ENCODE peak calls at places on chromosome 12, in ten cellular contexts. S is heart left ventricle; K is activated CD4-positive, alpha-beta T cell treated with anti-CD3 and anti-CD28 coated beads, Interleukin-2, amount 10 ng/mL, durations not matched to agents 7 days and 5 days; V is HS-27A; T is lung microvascular endothelial cell; Z is T1000; P is HEK293T; H is stimulated activated CD8-positive, alpha-beta memory T cell treated with anti-CD3 and anti-CD28 coated beads, Interleukin-7, amount 100 ng/mL, for 1 hour; B is pulmonary artery endothelial cell; L is GF-D8. E is an unnamed sample.

GRCh38 chr12:67472551-67472950 is 176.0 kb upstream of the DYRK2 start:
- DNase-seq in S (no peak), K (no peak), Z (no peak), H (no peak), T (no peak), P (no peak), V (no peak), B (no peak), L (no peak), E (no peak)

GRCh38 chr12:88723219-88723618 is 142.9 kb upstream of the KITLG start:
- DNase-seq in S (no peak), K (no peak), L (no peak), H (no peak), T (no peak), Z (no peak), P (no peak), B (no peak), V (no peak), E (no peak)

GRCh38 chr12:127257366-127257935 is 1009.5 kb upstream of the TMEM132C start:
- DNase-seq in Z (no peak), K (no peak), S (no peak), B (peak; percentile 15), H (no peak), L (no peak), V (no peak), T (no peak), P (no peak), E (no peak)

GRCh38 chr12:32305163-32305562 is 94.2 kb upstream of the FGD4 start:
- DNase-seq in Z (no peak), K (peak; percentile 26), T (peak; percentile 46), P (no peak), B (peak; percentile 15), S (no peak), L (no peak), H (no peak), V (peak; percentile 26), E (peak; percentile 50)

GRCh38 chr12:32483499-32483898 is 84.1 kb downstream of the FGD4 start:
- DNase-seq in L (peak; percentile 58), H (no peak), T (peak; percentile 24), V (no peak), S (no peak), B (no peak), K (no peak), P (no peak), Z (no peak), E (no peak)

GRCh38 chr12:98578392-98578791 is 15.1 kb upstream of the SLC25A3 start:
- DNase-seq in T (no peak), V (no peak), H (no peak), L (no peak), Z (no peak), S (no peak), B (no peak), P (no peak), K (no peak), E (no peak)

GRCh38 chr12:124389537-124390441 is 94.9 kb downstream of the RFLNA start:
- DNase-seq in S (no peak), K (no peak), P (no peak), H (no peak), Z (no peak), V (no peak), L (no peak), T (no peak), B (no peak), E (no peak)

GRCh38 chr12:93541578-93542217 is 30.8 kb upstream of the SOCS2 start:
- DNase-seq in Z (no peak), B (no peak), T (no peak), L (no peak), P (no peak), V (no peak), K (no peak), H (no peak), S (no peak), E (no peak)